ENCODE peak calls at places on chromosomes 7 and 10, in ten cellular contexts. B, O, I, Z, R, N, W, V, X and L are unnamed samples.

GRCh38 chr10:3959370-3960266 is 174.6 kb upstream of the KLF6 start:
- DNase-seq in B (no peak), O (no peak), I (no peak), Z (no peak), R (no peak), N (no peak), W (no peak), V (no peak), X (no peak), L (no peak)

GRCh38 chr10:2173328-2173727 is 436.0 kb upstream of the ADARB2 start:
- DNase-seq in B (no peak), O (no peak), I (peak), Z (no peak), R (no peak), N (no peak), W (no peak), V (no peak), X (no peak), L (no peak)

GRCh38 chr7:40571796-40572195 is 437.0 kb downstream of the SUGCT start:
- DNase-seq in B (no peak), O (no peak), I (no peak), Z (no peak), R (no peak), N (no peak), W (no peak), V (no peak), X (no peak), L (no peak)

GRCh38 chr10:46546591-46547330 is 9.7 kb downstream of the GPRIN2 start:
- DNase-seq in B (peak), O (peak), I (no peak), Z (no peak), R (peak), N (no peak), W (peak), V (peak), X (peak), L (no peak)

GRCh38 chr10:5585517-5586222 is 60.9 kb downstream of the CALML3 start:
- DNase-seq in B (no peak), O (peak), I (no peak), Z (no peak), R (peak), N (no peak), W (no peak), V (no peak), X (no peak), L (no peak)

GRCh38 chr7:93014410-93014809 is 103.4 kb downstream of the SAMD9 start:
- DNase-seq in B (no peak), O (no peak), I (no peak), Z (no peak), R (no peak), N (no peak), W (peak), V (no peak), X (no peak), L (no peak)

GRCh38 chr10:46266506-46266985 is 20.3 kb upstream of the ANTXRL start:
- DNase-seq in B (no peak), O (no peak), I (no peak), Z (no peak), R (no peak), N (no peak), W (no peak), V (peak), X (no peak), L (no peak)

GRCh38 chr7:630111-630511 is 96.4 kb upstream of the DNAAF5 start:
- DNase-seq in B (no peak), O (no peak), I (no peak), Z (no peak), R (no peak), N (no peak), W (no peak), V (no peak), X (no peak), L (no peak)

GRCh38 chr10:117541405-117541908 is 1.1 kb upstream of the EMX2 start:
- DNase-seq in B (peak), O (no peak), I (no peak), Z (no peak), R (no peak), N (no peak), W (no peak), V (no peak), X (peak), L (no peak)

GRCh38 chr7:4189151-4189570 is 492.9 kb upstream of the FOXK1 start:
- DNase-seq in B (peak), O (peak), I (peak), Z (no peak), R (peak), N (peak), W (peak), V (peak), X (peak), L (no peak)

GRCh38 chr7:142301923-142302550 is 44.2 kb upstream of the PRSS58 start:
- DNase-seq in B (no peak), O (no peak), I (peak), Z (no peak), R (no peak), N (no peak), W (no peak), V (no peak), X (no peak), L (no peak)

GRCh38 chr10:79399242-79399831 is 46.1 kb downstream of the ZCCHC24 start:
- DNase-seq in B (peak), O (peak), I (peak), Z (no peak), R (peak), N (peak), W (peak), V (peak), X (peak), L (no peak)

GRCh38 chr10:66788142-66788541 is 137.7 kb upstream of the LRRTM3 start:
- DNase-seq in B (no peak), O (no peak), I (no peak), Z (no peak), R (no peak), N (no peak), W (no peak), V (no peak), X (no peak), L (no peak)

GRCh38 chr7:95126053-95126709 is 198.2 kb downstream of the PON1 start:
- DNase-seq in B (no peak), O (no peak), I (no peak), Z (no peak), R (no peak), N (no peak), W (no peak), V (no peak), X (no peak), L (no peak)

GRCh38 chr7:67535590-67535989 is 539.0 kb downstream of the TYW1 start:
- DNase-seq in B (no peak), O (no peak), I (no peak), Z (no peak), R (no peak), N (no peak), W (no peak), V (no peak), X (no peak), L (no peak)
- TF ChIP-seq EP300 in B (no peak), O (no peak), I (no peak), Z (no peak), R (no peak), N (no peak), W (no peak), V (no peak), X (no peak), L (no peak)

GRCh38 chr7:99840136-99840869 is 12.5 kb downstream of the CYP3A43 start:
- DNase-seq in B (no peak), O (no peak), I (no peak), Z (no peak), R (no peak), N (no peak), W (no peak), V (no peak), X (no peak), L (no peak)

GRCh38 chr7:99839560-99840011 is 11.8 kb downstream of the CYP3A43 start:
- DNase-seq in B (no peak), O (peak), I (no peak), Z (no peak), R (no peak), N (no peak), W (peak), V (peak), X (no peak), L (no peak)

GRCh38 chr7:99834382-99834781 is 6.6 kb downstream of the CYP3A43 start:
- DNase-seq in B (no peak), O (no peak), I (no peak), Z (no peak), R (no peak), N (no peak), W (no peak), V (no peak), X (no peak), L (no peak)

GRCh38 chr7:99835189-99835588 is 7.4 kb downstream of the CYP3A43 start:
- DNase-seq in B (no peak), O (no peak), I (no peak), Z (no peak), R (no peak), N (no peak), W (no peak), V (no peak), X (no peak), L (no peak)

GRCh38 chr7:99837649-99838361 is 10.0 kb downstream of the CYP3A43 start:
- DNase-seq in B (no peak), O (no peak), I (no peak), Z (no peak), R (no peak), N (no peak), W (no peak), V (no peak), X (no peak), L (peak)
- TF ChIP-seq EP300 in B (no peak), O (no peak), I (no peak), Z (no peak), R (no peak), N (no peak), W (no peak), V (no peak), X (no peak), L (no peak)

DNA sequence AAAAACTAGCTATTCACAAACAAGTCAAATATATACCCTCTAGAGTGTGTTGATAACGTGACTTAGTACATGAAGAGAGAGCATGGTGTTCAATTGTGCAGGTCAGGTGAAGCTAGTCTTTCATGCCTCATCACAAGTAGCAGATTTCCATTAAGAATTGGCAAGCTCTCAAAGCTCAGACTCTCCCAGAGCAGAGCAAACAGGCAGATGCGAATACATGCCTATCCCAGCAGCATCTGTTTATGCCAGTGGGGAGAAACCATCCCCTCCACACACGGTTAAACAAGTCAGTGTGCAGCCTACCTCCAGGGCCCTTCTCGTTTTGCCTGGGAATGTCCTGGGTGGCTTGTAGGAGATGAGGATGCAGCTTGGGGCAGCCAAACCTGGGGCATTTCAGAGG is 532.5 kb upstream of the C7orf33 start:
- DNase-seq in B (no peak), O (no peak), I (peak), Z (no peak), R (no peak), N (no peak), W (no peak), V (no peak), X (no peak), L (no peak)
- TF ChIP-seq EP300 in B (no peak), O (no peak), I (no peak), Z (no peak), R (no peak), N (no peak), W (no peak), V (no peak), X (no peak), L (no peak)

GRCh38 chr7:157568785-157569584 is 232.2 kb downstream of the DNAJB6 start:
- DNase-seq in B (peak), O (peak), I (peak), Z (no peak), R (peak), N (peak), W (peak), V (peak), X (no peak), L (no peak)
- TF ChIP-seq EP300 in B (no peak), O (no peak), I (no peak), Z (no peak), R (no peak), N (no peak), W (no peak), V (no peak), X (no peak), L (no peak)

GRCh38 chr10:122237326-122237725 is 33.8 kb upstream of the BTBD16 start:
- DNase-seq in B (no peak), O (no peak), I (peak), Z (no peak), R (peak), N (no peak), W (peak), V (no peak), X (no peak), L (no peak)

GRCh38 chr10:122232781-122233180 is 38.3 kb upstream of the BTBD16 start:
- DNase-seq in B (no peak), O (no peak), I (no peak), Z (no peak), R (no peak), N (no peak), W (no peak), V (no peak), X (no peak), L (no peak)

GRCh38 chr10:122233857-122234348 is 37.2 kb upstream of the BTBD16 start:
- DNase-seq in B (no peak), O (no peak), I (peak), Z (no peak), R (no peak), N (no peak), W (no peak), V (no peak), X (peak), L (no peak)

GRCh38 chr10:122236690-122237306 is 34.3 kb upstream of the BTBD16 start:
- DNase-seq in B (no peak), O (no peak), I (peak), Z (no peak), R (no peak), N (no peak), W (no peak), V (no peak), X (no peak), L (no peak)

DNA sequence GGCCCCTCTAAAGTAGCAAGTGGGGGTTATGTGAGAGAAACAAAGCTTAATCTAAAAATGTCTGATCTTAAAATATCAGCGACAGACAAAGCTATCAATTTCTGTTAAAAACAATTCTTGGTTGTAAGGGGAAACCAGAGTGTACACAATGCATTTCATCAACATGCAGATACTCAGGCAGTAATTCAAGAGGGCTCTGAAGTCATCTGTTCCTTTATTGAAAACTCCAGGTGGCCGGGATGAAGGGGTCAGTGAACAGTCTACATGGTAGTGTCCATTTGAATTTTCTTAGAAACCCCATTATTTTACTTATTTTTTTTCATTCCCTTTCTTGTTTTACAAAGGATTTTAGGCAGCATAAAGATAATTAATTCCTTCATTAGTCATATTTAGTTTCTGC is 36.7 kb upstream of the BTBD16 start:
- DNase-seq in B (no peak), O (no peak), I (peak), Z (no peak), R (no peak), N (no peak), W (no peak), V (no peak), X (no peak), L (no peak)
- TF ChIP-seq EP300 in B (no peak), O (no peak), I (no peak), Z (no peak), R (no peak), N (no peak), W (no peak), V (no peak), X (no peak), L (no peak)

GRCh38 chr10:73922864-73923133 is 11.9 kb downstream of the PLAU start:
- DNase-seq in B (no peak), O (no peak), I (no peak), Z (no peak), R (no peak), N (no peak), W (no peak), V (no peak), X (no peak), L (no peak)
- TF ChIP-seq EP300 in B (no peak), O (no peak), I (no peak), Z (no peak), R (no peak), N (no peak), W (no peak), V (no peak), X (no peak), L (no peak)

GRCh38 chr7:124171068-124171467 is 138.2 kb upstream of the TMEM229A start:
- DNase-seq in B (no peak), O (no peak), I (peak), Z (no peak), R (no peak), N (no peak), W (no peak), V (no peak), X (no peak), L (no peak)
- TF ChIP-seq EP300 in B (no peak), O (no peak), I (no peak), Z (no peak), R (no peak), N (no peak), W (no peak), V (no peak), X (no peak), L (no peak)

GRCh38 chr7:132521423-132521822 is 54.8 kb downstream of the PLXNA4 start:
- DNase-seq in B (no peak), O (no peak), I (no peak), Z (no peak), R (no peak), N (no peak), W (no peak), V (no peak), X (no peak), L (no peak)

GRCh38 chr7:132518839-132519173 is 57.5 kb downstream of the PLXNA4 start:
- DNase-seq in B (no peak), O (no peak), I (no peak), Z (no peak), R (no peak), N (no peak), W (no peak), V (no peak), X (no peak), L (no peak)

GRCh38 chr7:132519936-132520335 is 56.3 kb downstream of the PLXNA4 start:
- DNase-seq in B (no peak), O (peak), I (no peak), Z (no peak), R (no peak), N (no peak), W (no peak), V (no peak), X (no peak), L (no peak)

GRCh38 chr7:132518102-132518838 is 58.0 kb downstream of the PLXNA4 start:
- DNase-seq in B (no peak), O (no peak), I (peak), Z (peak), R (no peak), N (no peak), W (no peak), V (no peak), X (no peak), L (no peak)

GRCh38 chr7:132520591-132520990 is 55.7 kb downstream of the PLXNA4 start:
- DNase-seq in B (no peak), O (no peak), I (no peak), Z (no peak), R (no peak), N (no peak), W (no peak), V (no peak), X (no peak), L (no peak)
- TF ChIP-seq EP300 in B (no peak), O (no peak), I (no peak), Z (no peak), R (no peak), N (no peak), W (no peak), V (no peak), X (no peak), L (no peak)